ENCODE peak calls at places on chromosomes 6 and 20, in eight cellular contexts. B is brain microvascular endothelial cell; T is CD8-positive, alpha-beta T cell; Y is neural progenitor cell; E is dorsolateral prefrontal cortex; U is caudate nucleus; H is left ventricle myocardium inferior; D is heart right ventricle. K is an unnamed sample.

GRCh38 chr6:6407061-6407723 is 86.7 kb upstream of the F13A1 start:
- DNase-seq in H (no peak), U (no peak), T (no peak), D (no peak), Y (no peak), E (no peak), B (no peak), K (no peak)

GRCh38 chr6:24332306-24332705 is 25.6 kb downstream of the DCDC2 start:
- DNase-seq in E (no peak), B (peak), H (no peak), U (peak), Y (no peak), D (no peak), T (no peak), K (no peak)

GRCh38 chr20:34768105-34768504 is 57.3 kb downstream of the NCOA6 start:
- DNase-seq in Y (no peak), U (no peak), T (no peak), H (no peak), E (no peak), B (peak), D (no peak), K (no peak)

GRCh38 chr6:165571068-165571682 is 91.9 kb downstream of the PDE10A start:
- DNase-seq in H (no peak), Y (no peak), T (no peak), D (no peak), E (no peak), B (peak), U (no peak), K (no peak)

GRCh38 chr6:147651249-147652063 is 143.0 kb downstream of the SAMD5 start:
- DNase-seq in B (peak), T (no peak), H (peak), E (no peak), U (no peak), Y (peak), D (peak), K (no peak)

GRCh38 chr20:34058831-34059230 is 53.2 kb downstream of the EIF2S2 start:
- DNase-seq in T (no peak), Y (no peak), U (no peak), B (no peak), D (no peak), H (no peak), E (no peak), K (no peak)

GRCh38 chr20:39904713-39905112 is 784.3 kb downstream of the MAFB start:
- DNase-seq in B (no peak), H (no peak), Y (no peak), D (no peak), E (no peak), U (no peak), T (no peak), K (no peak)

GRCh38 chr6:38149526-38149925 is 330.0 kb downstream of the ZFAND3 start:
- DNase-seq in T (no peak), B (no peak), D (no peak), Y (peak), H (no peak), U (no peak), E (no peak), K (no peak)

GRCh38 chr6:109308018-109308492 is 74.2 kb downstream of the CD164 start:
- DNase-seq in E (no peak), Y (no peak), B (peak), D (no peak), H (no peak), T (peak), U (no peak), K (no peak)

GRCh38 chr6:12761376-12762115 is 45.0 kb downstream of the PHACTR1 start:
- DNase-seq in U (no peak), Y (no peak), D (no peak), T (no peak), H (no peak), E (no peak), B (no peak), K (peak)

GRCh38 chr6:160137130-160137988 is 15.7 kb downstream of the SLC22A1 start:
- DNase-seq in U (no peak), B (no peak), D (no peak), H (no peak), Y (no peak), T (no peak), E (no peak), K (no peak)

GRCh38 chr6:80767808-80768207 is 661.3 kb downstream of the BCKDHB start:
- DNase-seq in E (no peak), H (peak), B (peak), T (no peak), Y (no peak), U (no peak), D (peak), K (peak)

GRCh38 chr20:37543828-37544227 is 16.2 kb upstream of the BLCAP start:
- DNase-seq in T (no peak), U (no peak), B (peak), E (no peak), D (no peak), Y (no peak), H (no peak), K (no peak)

GRCh38 chr6:52352239-52353008 is 9.5 kb upstream of the PAQR8 start:
- DNase-seq in U (no peak), B (peak), Y (peak), E (no peak), T (no peak), D (no peak), H (no peak), K (peak)

GRCh38 chr6:125050663-125051318 is 88.6 kb downstream of the RNF217 start:
- DNase-seq in B (no peak), T (no peak), Y (no peak), E (no peak), H (no peak), D (no peak), U (no peak), K (no peak)

GRCh38 chr20:49563015-49563980 is 4.6 kb downstream of the PTGIS start:
- DNase-seq in Y (no peak), T (no peak), B (no peak), D (no peak), U (no peak), E (no peak), H (no peak), K (no peak)

GRCh38 chr6:106874481-106874880 is 100.0 kb downstream of the CD24 start:
- DNase-seq in H (no peak), T (no peak), Y (no peak), U (no peak), B (no peak), E (no peak), D (no peak), K (no peak)

GRCh38 chr20:22385602-22386299 is 198.6 kb downstream of the FOXA2 start:
- DNase-seq in H (no peak), E (no peak), Y (peak), D (no peak), U (no peak), B (no peak), T (no peak), K (peak)

GRCh38 chr6:28910901-28911680 is 12.7 kb downstream of the TRIM27 start:
- DNase-seq in B (no peak), Y (no peak), D (no peak), T (no peak), E (no peak), U (no peak), H (no peak), K (no peak)

GRCh38 chr6:123089223-123089622 is 93.2 kb downstream of the CLVS2 start:
- DNase-seq in B (no peak), T (no peak), E (no peak), U (no peak), Y (no peak), H (no peak), D (no peak), K (no peak)

GRCh38 chr20:59455392-59456341 is 148.7 kb upstream of the PHACTR3 start:
- DNase-seq in U (peak), H (peak), B (no peak), D (peak), T (no peak), Y (peak), E (no peak), K (peak)

GRCh38 chr6:35068206-35068605 is 72.9 kb downstream of the TCP11 start:
- DNase-seq in E (no peak), U (no peak), T (no peak), H (no peak), D (no peak), Y (no peak), B (no peak), K (no peak)

GRCh38 chr6:30399390-30400058 is 54.6 kb downstream of the RPP21 start:
- DNase-seq in E (no peak), Y (no peak), B (no peak), U (no peak), H (no peak), D (no peak), T (no peak), K (no peak)

GRCh38 chr20:44095831-44096230 is 91.2 kb downstream of the JPH2 start:
- DNase-seq in E (no peak), Y (no peak), D (no peak), B (no peak), H (no peak), T (no peak), U (no peak), K (no peak)

GRCh38 chr6:103797738-103798137 is 1062.0 kb downstream of the HACE1 start:
- DNase-seq in T (no peak), Y (peak), E (no peak), U (no peak), H (no peak), D (no peak), B (no peak), K (peak)

GRCh38 chr6:85008311-85009015 is 244.1 kb upstream of the TBX18 start:
- DNase-seq in E (no peak), D (no peak), T (no peak), U (no peak), Y (no peak), H (no peak), B (peak), K (no peak)

GRCh38 chr6:44327096-44327495 is 13.9 kb upstream of the AARS2 start:
- DNase-seq in H (no peak), T (no peak), E (no peak), Y (no peak), D (no peak), B (no peak), U (no peak), K (no peak)

GRCh38 chr20:23753194-23753548 is 2.4 kb upstream of the CST1 start:
- DNase-seq in T (no peak), U (no peak), E (no peak), Y (no peak), B (no peak), H (no peak), D (no peak), K (no peak)

GRCh38 chr6:18447552-18447951 is 60.4 kb downstream of the RNF144B start:
- DNase-seq in B (no peak), T (no peak), U (no peak), Y (no peak), H (no peak), E (no peak), D (no peak), K (no peak)

GRCh38 chr6:118297821-118298220 is 250.3 kb upstream of the PLN start:
- DNase-seq in T (no peak), H (no peak), B (no peak), U (no peak), Y (no peak), E (no peak), D (no peak), K (no peak)

GRCh38 chr20:31523361-31524283 is 9.4 kb downstream of the HM13 start:
- DNase-seq in U (no peak), B (no peak), T (no peak), E (no peak), H (no peak), Y (no peak), D (no peak), K (no peak)

GRCh38 chr6:53906842-53907241 is 112.0 kb downstream of the LRRC1 start:
- DNase-seq in T (no peak), B (no peak), U (no peak), Y (no peak), E (no peak), D (no peak), H (no peak), K (no peak)

GRCh38 chr6:49913656-49914055 is 47.3 kb upstream of the CRISP1 start:
- DNase-seq in U (no peak), E (no peak), B (no peak), D (no peak), Y (no peak), T (no peak), H (no peak), K (peak)

GRCh38 chr20:38002422-38002821 is 30.8 kb downstream of the TTI1 start:
- DNase-seq in U (no peak), B (no peak), D (no peak), Y (no peak), E (no peak), H (no peak), T (no peak), K (no peak)

GRCh38 chr6:11232968-11233626 is 629 bp upstream of the NEDD9 start:
- DNase-seq in E (no peak), T (no peak), B (no peak), Y (peak), U (no peak), H (no peak), D (no peak), K (peak)

GRCh38 chr6:82442320-82442719 is 78.7 kb downstream of the TPBG start:
- DNase-seq in U (no peak), E (no peak), B (no peak), H (no peak), Y (no peak), T (no peak), D (no peak), K (no peak)
- H3K27ac ChIP-seq in U (no peak), E (no peak), B (no peak), H (no peak), Y (no peak), T (no peak), D (no peak), K (no peak)

GRCh38 chr6:169958510-169958909 is 207.1 kb downstream of the ERMARD start:
- DNase-seq in Y (no peak), H (no peak), U (no peak), T (no peak), D (no peak), B (no peak), E (no peak), K (no peak)
- H3K27ac ChIP-seq in Y (no peak), H (no peak), U (no peak), T (peak), D (no peak), B (no peak), E (no peak), K (no peak)

DNA sequence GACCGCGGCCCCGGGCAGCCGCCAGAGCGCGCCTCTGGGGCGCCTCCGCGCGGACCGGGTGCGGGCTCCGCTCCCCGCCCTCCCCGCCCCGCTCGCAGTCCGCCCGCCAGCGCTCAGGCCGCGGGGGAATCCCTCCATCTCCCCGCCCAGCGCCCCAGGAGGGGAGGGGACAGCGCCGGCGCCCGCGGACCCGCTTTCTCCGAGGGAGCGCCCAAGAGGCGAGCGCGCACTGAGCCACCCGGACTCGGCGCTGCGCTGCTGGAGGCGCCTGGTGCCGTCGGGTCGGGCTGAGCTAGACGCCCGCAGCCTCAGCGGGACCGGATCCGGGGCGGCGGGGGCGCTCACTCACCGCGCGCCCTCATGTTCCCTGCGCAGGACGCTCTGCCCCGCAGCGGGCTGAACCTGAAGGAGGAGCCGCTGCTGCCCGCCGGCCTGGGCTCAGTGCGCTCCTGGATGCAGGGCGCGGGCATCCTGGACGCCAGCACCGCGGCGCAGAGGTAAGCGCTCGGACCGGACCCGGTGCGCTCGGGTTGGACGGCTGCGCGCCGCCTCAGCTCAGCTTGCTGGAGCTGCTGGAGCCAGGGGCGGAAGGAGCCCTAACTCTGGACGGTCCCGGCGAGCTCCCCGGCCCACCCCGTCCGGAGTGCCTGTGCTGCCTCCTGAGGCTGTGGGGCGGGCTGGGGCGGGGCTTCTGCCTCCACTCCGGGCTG is 861 bp downstream of the EBF4 start:
- DNase-seq in U (no peak), D (peak), T (peak), E (no peak), H (peak), Y (peak), B (no peak), K (peak)
- H3K27ac ChIP-seq in U (no peak), D (no peak), T (no peak), E (peak), H (peak), Y (no peak), B (no peak), K (no peak)

GRCh38 chr6:169470790-169471189 is 217.1 kb upstream of the THBS2 start:
- DNase-seq in U (no peak), H (no peak), E (no peak), B (no peak), T (no peak), D (no peak), Y (no peak), K (no peak)

GRCh38 chr6:169472786-169473416 is 219.3 kb upstream of the THBS2 start:
- DNase-seq in Y (no peak), T (no peak), B (no peak), E (no peak), D (no peak), H (no peak), U (no peak), K (no peak)

GRCh38 chr6:169473663-169474062 is 220.0 kb upstream of the THBS2 start:
- DNase-seq in D (no peak), B (no peak), Y (no peak), H (no peak), U (no peak), E (no peak), T (no peak), K (no peak)

GRCh38 chr6:169474362-169474761 is 220.7 kb upstream of the THBS2 start:
- DNase-seq in D (no peak), T (no peak), E (no peak), U (no peak), Y (no peak), H (no peak), B (no peak), K (no peak)

DNA sequence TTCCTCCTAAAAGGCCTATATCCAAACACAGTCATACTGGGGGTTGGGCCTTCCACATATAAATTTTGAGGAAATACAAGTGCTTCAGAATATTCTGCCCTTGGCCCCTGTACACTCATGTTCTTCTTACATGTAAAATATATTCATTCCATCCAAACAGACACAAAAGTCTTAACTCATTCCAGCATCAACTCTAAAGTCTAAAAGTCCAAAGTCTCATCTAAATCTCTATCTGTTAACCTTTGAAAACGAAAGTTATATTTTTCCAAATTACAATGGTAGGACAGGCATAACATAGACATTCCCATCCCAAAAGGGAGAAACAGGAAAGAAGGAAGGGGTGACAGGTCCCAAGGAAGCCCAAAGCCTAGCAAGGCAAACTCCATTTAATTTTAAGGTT is 215.4 kb upstream of the THBS2 start:
- DNase-seq in H (no peak), U (no peak), D (no peak), Y (no peak), B (no peak), E (no peak), T (no peak), K (no peak)
- H3K27ac ChIP-seq in H (no peak), U (no peak), D (no peak), Y (no peak), B (no peak), E (no peak), T (no peak), K (no peak)

GRCh38 chr20:3704085-3704484 is 8.3 kb downstream of the SIGLEC1 start:
- DNase-seq in H (no peak), T (no peak), E (no peak), Y (no peak), B (no peak), D (no peak), U (no peak), K (peak)

GRCh38 chr20:3707508-3707899 is 4.9 kb downstream of the SIGLEC1 start:
- DNase-seq in E (no peak), B (no peak), H (no peak), T (no peak), Y (no peak), U (no peak), D (no peak), K (no peak)

GRCh38 chr20:3705970-3706739 is 6.2 kb downstream of the SIGLEC1 start:
- DNase-seq in E (no peak), Y (no peak), D (no peak), T (no peak), H (no peak), B (no peak), U (no peak), K (no peak)

GRCh38 chr20:3706774-3707507 is 5.5 kb downstream of the SIGLEC1 start:
- DNase-seq in D (peak), Y (no peak), H (no peak), T (no peak), U (no peak), B (peak), E (no peak), K (peak)

DNA sequence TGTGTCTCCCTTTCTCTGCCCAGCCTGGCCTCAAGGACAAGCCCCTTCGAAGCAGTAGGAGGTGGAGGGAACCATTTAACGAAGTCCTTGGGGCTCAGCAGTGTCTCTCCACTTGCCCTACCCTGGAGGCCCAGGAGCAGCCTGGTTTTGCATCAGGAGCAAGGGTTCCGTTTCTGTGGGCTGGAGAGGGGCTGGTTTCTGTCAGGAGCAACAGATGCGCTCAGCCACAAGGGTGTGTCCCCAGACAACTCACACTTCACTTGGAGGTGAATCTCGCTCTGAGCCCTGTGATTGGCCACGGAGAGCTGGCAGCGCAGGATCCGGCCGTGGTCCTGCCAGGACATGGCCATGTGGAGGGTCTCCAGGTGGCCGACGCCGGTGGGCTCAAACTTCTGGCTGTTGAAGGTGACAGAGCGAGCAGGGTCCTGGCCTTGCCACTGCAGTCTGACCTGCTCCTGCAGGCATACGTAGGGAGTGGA is 6.9 kb downstream of the SIGLEC1 start:
- DNase-seq in Y (no peak), B (no peak), E (no peak), D (no peak), U (no peak), T (no peak), H (no peak), K (no peak)
- H3K27ac ChIP-seq in Y (no peak), B (no peak), E (no peak), D (no peak), U (no peak), T (no peak), H (no peak), K (no peak)

GRCh38 chr6:21915707-21916399 is 322.3 kb downstream of the SOX4 start:
- DNase-seq in B (peak), U (peak), H (no peak), D (no peak), T (no peak), Y (no peak), E (no peak), K (no peak)
- H3K27ac ChIP-seq in B (no peak), U (no peak), H (no peak), D (no peak), T (no peak), Y (no peak), E (no peak), K (no peak)